ENCODE peak calls at places on chromosomes 3 and 15, in five cellular contexts. One of them, this sample, is unnamed. For H3K4me1, the result is how much of the 10 kb centered on the place peaks cover.

GRCh38 chr15:52783929-52784798 is 6.0 kb downstream of the ONECUT1 start:
- DNase-seq in ovary: no peak
- DNase-seq in SJSA1: no peak
- DNase-seq in fibroblast of lung: no peak
- DNase-seq in testis: no peak
- DNase-seq in this sample: peak

GRCh38 chr15:80563372-80563997 is 131.6 kb upstream of the ABHD17C start:
- DNase-seq in ovary: no peak
- DNase-seq in SJSA1: no peak
- DNase-seq in fibroblast of lung: no peak
- DNase-seq in testis: no peak
- DNase-seq in this sample: no peak

GRCh38 chr15:67839358-67839928 is 402 bp downstream of the RNU6-1 start:
- DNase-seq in SJSA1: no peak
- DNase-seq in testis: no peak
- DNase-seq in fibroblast of lung: peak
- DNase-seq in ovary: no peak
- DNase-seq in this sample: peak

GRCh38 chr15:86691091-86691490 is 611.4 kb downstream of the AGBL1 start:
- DNase-seq in ovary: no peak
- DNase-seq in fibroblast of lung: no peak
- DNase-seq in testis: no peak
- DNase-seq in SJSA1: no peak
- DNase-seq in this sample: no peak

GRCh38 chr3:43023066-43023465 is 44.0 kb downstream of the GASK1A start:
- DNase-seq in ovary: no peak
- DNase-seq in fibroblast of lung: no peak
- DNase-seq in testis: no peak
- DNase-seq in SJSA1: no peak
- DNase-seq in this sample: no peak

GRCh38 chr15:25811481-25811906 is 51.6 kb downstream of the ATP10A start:
- DNase-seq in testis: no peak
- DNase-seq in SJSA1: no peak
- DNase-seq in ovary: no peak
- DNase-seq in fibroblast of lung: no peak
- DNase-seq in this sample: no peak

GRCh38 chr3:73536952-73537351 is 87.8 kb downstream of the PDZRN3 start:
- DNase-seq in ovary: no peak
- DNase-seq in testis: peak
- DNase-seq in SJSA1: no peak
- DNase-seq in fibroblast of lung: no peak
- DNase-seq in this sample: no peak

GRCh38 chr3:14633819-14634424 is 17.6 kb upstream of the CCDC174 start:
- DNase-seq in testis: peak
- DNase-seq in fibroblast of lung: peak
- DNase-seq in ovary: no peak
- DNase-seq in SJSA1: no peak
- DNase-seq in this sample: peak

GRCh38 chr15:69279636-69280035 is 19.1 kb upstream of the PAQR5 start:
- DNase-seq in fibroblast of lung: no peak
- DNase-seq in SJSA1: no peak
- DNase-seq in testis: no peak
- DNase-seq in ovary: no peak
- DNase-seq in this sample: no peak

GRCh38 chr15:90456236-90456635 is 68.2 kb downstream of the IQGAP1 start:
- DNase-seq in SJSA1: no peak
- DNase-seq in ovary: no peak
- DNase-seq in testis: no peak
- DNase-seq in fibroblast of lung: no peak
- DNase-seq in this sample: no peak

GRCh38 chr15:32677238-32677750 is 35.8 kb downstream of the SCG5 start:
- DNase-seq in ovary: no peak
- DNase-seq in fibroblast of lung: no peak
- DNase-seq in SJSA1: no peak
- DNase-seq in testis: no peak
- DNase-seq in this sample: no peak

GRCh38 chr3:72101538-72101937 is 316.6 kb upstream of the PROK2 start:
- DNase-seq in testis: no peak
- DNase-seq in ovary: no peak
- DNase-seq in fibroblast of lung: no peak
- DNase-seq in SJSA1: no peak
- DNase-seq in this sample: no peak

GRCh38 chr3:138646527-138646926 is 38.0 kb downstream of the FAIM start:
- DNase-seq in ovary: no peak
- DNase-seq in SJSA1: no peak
- DNase-seq in testis: no peak
- DNase-seq in fibroblast of lung: no peak
- DNase-seq in this sample: no peak

GRCh38 chr15:51842852-51843737 is 13.6 kb downstream of the TMOD3 start:
- DNase-seq in SJSA1: peak
- DNase-seq in ovary: no peak
- DNase-seq in fibroblast of lung: no peak
- DNase-seq in testis: no peak
- DNase-seq in this sample: peak

DNA sequence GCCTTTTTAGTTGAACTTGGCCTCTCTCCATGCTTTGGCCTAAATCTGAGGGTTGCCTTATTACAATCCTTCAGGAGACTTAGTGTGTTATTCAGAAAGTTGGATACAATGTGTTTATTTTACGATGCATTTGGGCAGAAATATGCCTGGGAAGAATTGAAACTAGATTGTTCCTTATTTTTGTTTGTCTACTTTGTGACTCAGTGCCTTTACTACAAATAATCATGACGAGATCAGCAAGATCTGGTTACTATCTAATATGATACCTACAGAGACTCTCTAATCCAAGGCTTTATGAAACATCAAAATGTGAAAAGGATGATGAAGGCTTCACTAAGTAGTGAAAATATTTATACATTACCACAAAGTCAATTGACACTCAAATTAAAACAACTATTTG is 82.2 kb downstream of the RBMS3 start:
- DNase-seq in ovary: no peak
- DNase-seq in fibroblast of lung: no peak
- DNase-seq in SJSA1: no peak
- DNase-seq in testis: peak
- DNase-seq in this sample: no peak
- H3K27ac ChIP-seq in ovary: no peak
- H3K27ac ChIP-seq in fibroblast of lung: no peak
- H3K27ac ChIP-seq in SJSA1: no peak
- H3K27ac ChIP-seq in testis: no peak
- H3K27ac ChIP-seq in this sample: no peak

GRCh38 chr3:71069797-71070196 is 513.7 kb downstream of the FOXP1 start:
- DNase-seq in ovary: peak
- DNase-seq in SJSA1: peak
- DNase-seq in fibroblast of lung: peak
- DNase-seq in testis: peak
- DNase-seq in this sample: peak
- H3K4me1 ChIP-seq in ovary: under half
- H3K4me1 ChIP-seq in SJSA1: under half
- H3K4me1 ChIP-seq in fibroblast of lung: under half
- H3K4me1 ChIP-seq in testis: under half
- H3K4me1 ChIP-seq in this sample: half or more

GRCh38 chr3:33884204-33884561 is 85.8 kb downstream of the PDCD6IP start:
- DNase-seq in fibroblast of lung: peak
- DNase-seq in SJSA1: no peak
- DNase-seq in testis: peak
- DNase-seq in ovary: no peak
- DNase-seq in this sample: peak
- H3K4me3 ChIP-seq in fibroblast of lung: no peak
- H3K4me3 ChIP-seq in SJSA1: no peak
- H3K4me3 ChIP-seq in testis: peak
- H3K4me3 ChIP-seq in ovary: no peak
- H3K4me3 ChIP-seq in this sample: no peak

DNA sequence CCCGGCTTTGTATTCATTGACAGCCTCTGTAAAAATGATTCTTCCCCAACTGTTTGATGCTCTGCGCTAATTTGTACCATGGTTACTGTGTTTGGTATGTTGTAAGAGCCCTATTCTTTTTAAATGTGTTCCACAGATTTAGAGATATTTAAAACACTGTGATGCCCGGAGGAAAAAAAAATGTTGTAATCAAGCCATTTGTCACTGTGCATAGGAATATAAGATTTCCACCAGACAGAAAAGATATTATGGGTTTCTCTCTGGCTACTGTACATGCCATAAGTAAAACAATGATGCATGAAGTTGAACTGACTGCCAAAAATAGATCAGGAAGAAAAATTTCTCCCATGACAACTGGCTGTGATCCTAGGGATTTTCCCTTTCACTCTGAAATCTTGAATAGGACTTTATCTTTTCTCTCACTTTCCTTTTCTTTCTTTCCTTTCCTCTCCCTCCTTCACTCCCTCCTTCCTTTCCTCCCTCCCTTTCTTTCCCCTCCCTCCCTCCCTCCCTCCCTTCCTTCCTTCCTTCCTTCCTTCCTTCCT is 254.7 kb upstream of the TBL1XR1 start:
- DNase-seq in SJSA1: no peak
- DNase-seq in testis: no peak
- DNase-seq in ovary: no peak
- DNase-seq in fibroblast of lung: peak
- DNase-seq in this sample: peak
- H3K27ac ChIP-seq in SJSA1: peak
- H3K27ac ChIP-seq in testis: no peak
- H3K27ac ChIP-seq in ovary: no peak
- H3K27ac ChIP-seq in fibroblast of lung: peak
- H3K27ac ChIP-seq in this sample: no peak

DNA sequence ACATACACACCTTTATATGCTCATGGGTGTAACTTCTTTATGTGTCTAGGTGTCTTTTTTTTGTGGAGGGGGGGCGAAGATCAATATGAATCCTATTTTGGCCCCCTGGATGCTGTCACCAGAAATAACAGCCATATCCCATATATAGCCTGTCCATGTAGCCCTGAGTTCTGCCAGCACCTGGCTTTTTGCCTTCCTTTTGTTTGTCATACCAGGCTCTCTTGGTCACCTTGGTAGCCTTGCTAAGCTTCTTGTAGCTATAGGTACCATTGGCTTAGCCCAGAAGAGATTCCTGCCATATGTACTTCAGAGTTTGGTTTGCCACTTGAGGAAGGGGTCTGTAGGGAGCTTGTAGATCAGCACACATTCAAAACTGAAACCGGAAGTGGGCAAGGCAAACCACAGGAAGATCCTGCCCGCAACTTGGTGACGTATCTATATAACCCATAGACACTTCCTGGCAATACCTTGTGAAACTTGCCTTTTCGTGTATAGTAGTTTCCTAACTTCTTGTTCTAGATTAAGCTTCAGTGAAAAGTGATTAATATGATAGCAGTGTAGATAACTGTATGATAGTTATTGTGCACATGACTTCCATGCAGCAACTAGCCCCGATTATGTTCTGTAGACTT is 11.9 kb downstream of the RASA2 start:
- DNase-seq in ovary: no peak
- DNase-seq in SJSA1: no peak
- DNase-seq in testis: no peak
- DNase-seq in fibroblast of lung: no peak
- DNase-seq in this sample: peak
- H3K4me1 ChIP-seq in ovary: under half
- H3K4me1 ChIP-seq in SJSA1: under half
- H3K4me1 ChIP-seq in testis: under half
- H3K4me1 ChIP-seq in fibroblast of lung: under half
- H3K4me1 ChIP-seq in this sample: under half

DNA sequence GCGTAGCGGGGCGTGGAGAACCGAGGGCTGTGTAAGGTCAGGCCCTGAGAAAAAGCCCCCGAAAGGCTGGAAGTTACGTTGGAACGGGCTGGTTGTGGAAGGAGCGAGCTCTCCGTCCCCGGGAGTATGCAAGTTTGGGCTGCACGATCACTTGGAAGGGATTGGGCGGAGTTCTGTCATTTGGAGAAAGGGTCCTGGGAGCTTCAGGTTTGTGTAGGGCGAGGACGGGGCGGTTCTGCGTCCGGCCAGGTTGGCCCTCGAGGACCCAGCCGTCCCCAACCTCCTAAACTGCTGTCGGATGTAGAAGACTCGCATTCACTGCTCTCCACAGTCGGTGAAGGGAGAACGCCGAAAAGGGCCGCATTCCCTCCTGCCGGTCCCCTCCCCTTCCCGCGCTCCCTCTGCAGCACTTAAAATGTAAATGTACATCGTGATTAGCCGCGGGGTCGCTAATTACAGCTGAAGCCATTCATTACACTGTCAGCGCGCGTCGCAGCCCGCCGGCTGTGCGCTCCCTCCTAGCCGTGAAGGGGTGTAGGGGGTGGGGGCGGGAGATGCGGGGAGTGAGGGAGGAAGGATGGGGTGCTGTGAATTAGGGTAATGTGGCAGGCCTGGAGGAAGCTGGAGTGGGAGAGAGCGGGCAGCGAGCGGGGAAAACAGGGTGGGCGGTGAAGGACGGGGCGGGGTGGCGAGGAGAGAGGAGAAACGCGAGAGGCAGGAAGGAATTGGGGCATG is 2.5 kb upstream of the RPP25 start:
- DNase-seq in ovary: no peak
- DNase-seq in fibroblast of lung: no peak
- DNase-seq in SJSA1: no peak
- DNase-seq in testis: peak
- DNase-seq in this sample: no peak
- H3K4me3 ChIP-seq in ovary: peak
- H3K4me3 ChIP-seq in fibroblast of lung: peak
- H3K4me3 ChIP-seq in SJSA1: peak
- H3K4me3 ChIP-seq in testis: peak
- H3K4me3 ChIP-seq in this sample: peak

GRCh38 chr3:77601853-77602440 is 562.0 kb downstream of the ROBO2 start:
- DNase-seq in SJSA1: no peak
- DNase-seq in testis: no peak
- DNase-seq in ovary: no peak
- DNase-seq in fibroblast of lung: no peak
- DNase-seq in this sample: no peak
- H3K27ac ChIP-seq in SJSA1: no peak
- H3K27ac ChIP-seq in testis: no peak
- H3K27ac ChIP-seq in ovary: no peak
- H3K27ac ChIP-seq in fibroblast of lung: no peak
- H3K27ac ChIP-seq in this sample: no peak

GRCh38 chr15:60396964-60397771 is 618 bp downstream of the ANXA2 start:
- DNase-seq in fibroblast of lung: peak
- DNase-seq in ovary: peak
- DNase-seq in SJSA1: peak
- DNase-seq in testis: peak
- DNase-seq in this sample: peak
- H3K4me1 ChIP-seq in fibroblast of lung: under half
- H3K4me1 ChIP-seq in ovary: under half
- H3K4me1 ChIP-seq in SJSA1: half or more
- H3K4me1 ChIP-seq in testis: under half
- H3K4me1 ChIP-seq in this sample: under half

This sample was measured in cardiac muscle cell.